ENCODE peak calls at places on chromosomes 4 and X, in four cellular contexts. Z is body of pancreas, E is Peyer's patch, C is upper lobe of left lung. T is an unnamed sample.

GRCh38 chr4:25862411-25863346 is at the start of gene SEL1L3:
- DNase-seq in E (peak), C (peak), Z (peak), T (no peak)

GRCh38 chr4:142550955-142551354 is 295.1 kb downstream of the INPP4B start:
- DNase-seq in C (no peak), Z (no peak), E (no peak), T (no peak)

GRCh38 chr4:2298548-2298991 is 36.7 kb upstream of the MXD4 start:
- DNase-seq in C (peak), Z (no peak), E (no peak), T (peak)

GRCh38 chrX:72046447-72046846 is 85.3 kb downstream of the RTL5 start:
- DNase-seq in C (no peak), E (no peak), Z (no peak), T (no peak)

GRCh38 chrX:1417921-1418875 is 26.3 kb upstream of the SLC25A6 start:
- DNase-seq in C (no peak), Z (no peak), E (no peak), T (no peak)

GRCh38 chr4:190016369-190017289 is 10.4 kb downstream of the FRG2 start:
- DNase-seq in E (no peak), C (peak), Z (no peak), T (no peak)

GRCh38 chr4:6695660-6696581 is 2.2 kb downstream of the S100P start:
- DNase-seq in E (peak), C (no peak), Z (peak), T (no peak)

GRCh38 chr4:13322681-13323101 is 161.4 kb downstream of the RAB28 start:
- DNase-seq in C (no peak), Z (no peak), E (no peak), T (no peak)

GRCh38 chrX:45479835-45480422 is 279.3 kb upstream of the DIPK2B start:
- DNase-seq in E (no peak), C (no peak), Z (no peak), T (no peak)

GRCh38 chr4:142556048-142556447 is 290.1 kb downstream of the INPP4B start:
- DNase-seq in Z (no peak), E (no peak), C (no peak), T (no peak)

GRCh38 chr4:90127706-90128345 is 632 bp downstream of the CCSER1 start:
- DNase-seq in Z (peak), C (peak), E (no peak), T (no peak)

GRCh38 chr4:30295652-30296051 is 424.5 kb upstream of the PCDH7 start:
- DNase-seq in C (peak), Z (no peak), E (no peak), T (no peak)

GRCh38 chr4:71639380-71639779 is 144.5 kb downstream of the GC start:
- DNase-seq in E (no peak), C (no peak), Z (no peak), T (no peak)

GRCh38 chr4:1518997-1519700 is 112.9 kb upstream of the NKX1-1 start:
- DNase-seq in E (no peak), Z (no peak), C (peak), T (no peak)

GRCh38 chrX:2584216-2584615 is 83.4 kb upstream of the DHRSX start:
- DNase-seq in E (no peak), Z (no peak), C (peak), T (no peak)

GRCh38 chr4:11650801-11651596 is 222.3 kb upstream of the HS3ST1 start:
- DNase-seq in C (no peak), E (no peak), Z (peak), T (no peak)

GRCh38 chr4:56757821-56758400 is 63.6 kb downstream of the SPINK2 start:
- DNase-seq in E (peak), Z (peak), C (no peak), T (no peak)

GRCh38 chr4:80138556-80139538 is 58.5 kb upstream of the PRDM8 start:
- DNase-seq in E (peak), Z (no peak), C (no peak), T (no peak)

GRCh38 chr4:160319868-160320260 is 1217.0 kb downstream of the RAPGEF2 start:
- DNase-seq in C (no peak), Z (no peak), E (no peak), T (no peak)

GRCh38 chrX:45621356-45622041 is 420.8 kb upstream of the DIPK2B start:
- DNase-seq in E (no peak), C (no peak), Z (no peak), T (no peak)

GRCh38 chr4:55758570-55758969 is 61.0 kb upstream of the EXOC1L start:
- DNase-seq in E (no peak), C (no peak), Z (peak), T (no peak)

GRCh38 chr4:38691251-38692008 is 27.4 kb downstream of the KLF3 start:
- DNase-seq in E (no peak), Z (no peak), C (no peak), T (no peak)

GRCh38 chr4:88098993-88099752 is 59.3 kb downstream of the ABCG2 start:
- DNase-seq in Z (no peak), E (no peak), C (no peak), T (no peak)

GRCh38 chr4:151940290-151940689 is 179.5 kb upstream of the GATB start:
- DNase-seq in C (no peak), Z (no peak), E (no peak), T (no peak)

GRCh38 chr4:184884863-184885262 is 59.1 kb upstream of the ACSL1 start:
- DNase-seq in E (no peak), C (no peak), Z (no peak), T (no peak)

DNA sequence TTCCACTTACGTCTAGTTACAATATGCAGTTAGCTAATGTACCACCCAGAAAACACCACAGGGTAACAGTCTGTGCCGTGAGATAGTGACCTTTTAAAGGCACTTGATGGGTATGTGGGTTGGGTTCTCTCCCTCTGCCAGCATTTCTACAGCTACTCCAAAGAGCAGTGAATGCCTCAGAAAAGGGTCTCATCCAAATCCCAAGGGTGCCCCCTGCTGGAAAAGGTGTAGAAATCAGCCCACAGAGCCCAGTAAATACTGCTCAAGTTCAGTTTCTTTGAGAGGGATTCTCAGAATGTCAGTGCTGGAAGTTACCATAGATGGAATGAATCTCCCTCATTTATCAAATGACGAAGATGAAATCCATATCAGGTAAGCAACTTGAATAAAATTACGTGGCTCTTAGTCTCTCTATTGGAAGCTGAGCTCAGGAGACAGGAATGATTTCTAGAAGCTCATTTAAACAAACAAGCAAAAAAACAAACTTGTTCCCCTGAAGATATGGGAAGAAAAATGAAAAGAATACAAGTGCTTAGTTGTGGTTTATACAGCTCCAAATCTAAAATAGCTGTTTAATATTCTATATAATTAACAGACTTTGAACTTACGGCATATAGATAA is 9.5 kb downstream of the RNF175 start:
- DNase-seq in Z (peak), C (no peak), E (peak), T (peak)
- TF ChIP-seq CTCF in Z (peak), C (peak), E (peak), T (no peak)

DNA sequence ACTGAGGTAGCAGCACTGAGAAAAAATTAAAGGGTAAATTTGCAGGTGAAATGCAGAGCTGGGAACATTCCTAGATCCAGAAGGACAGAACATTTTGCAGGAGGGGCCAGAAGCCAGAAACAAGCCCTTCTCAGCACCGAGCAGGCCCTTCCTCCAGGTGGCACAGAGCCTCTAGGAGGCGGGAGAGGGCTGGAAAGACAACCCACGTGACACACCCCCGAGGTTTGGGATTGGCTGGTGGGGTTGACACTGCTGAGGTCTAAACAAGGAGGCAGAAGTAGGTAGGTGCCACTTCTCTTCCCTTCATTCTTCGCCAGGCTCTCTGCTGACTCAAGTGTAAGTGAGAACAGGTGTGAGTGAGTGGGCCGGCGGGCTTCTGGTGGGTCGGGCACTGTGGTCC is at the start of gene PAGE4:
- DNase-seq in E (no peak), C (no peak), Z (no peak), T (no peak)
- TF ChIP-seq POLR2A in E (no peak), C (no peak), Z (no peak), T (no peak)

GRCh38 chr4:147163311-147163710 is 217.6 kb upstream of the TTC29 start:
- DNase-seq in E (no peak), C (no peak), Z (no peak), T (no peak)

GRCh38 chr4:147160908-147161513 is 215.3 kb upstream of the TTC29 start:
- DNase-seq in C (no peak), E (no peak), Z (peak), T (no peak)

GRCh38 chr4:147157860-147158701 is 212.4 kb upstream of the TTC29 start:
- DNase-seq in Z (no peak), E (no peak), C (peak), T (no peak)
- TF ChIP-seq CTCF in Z (no peak), E (no peak), C (no peak), T (no peak)

DNA sequence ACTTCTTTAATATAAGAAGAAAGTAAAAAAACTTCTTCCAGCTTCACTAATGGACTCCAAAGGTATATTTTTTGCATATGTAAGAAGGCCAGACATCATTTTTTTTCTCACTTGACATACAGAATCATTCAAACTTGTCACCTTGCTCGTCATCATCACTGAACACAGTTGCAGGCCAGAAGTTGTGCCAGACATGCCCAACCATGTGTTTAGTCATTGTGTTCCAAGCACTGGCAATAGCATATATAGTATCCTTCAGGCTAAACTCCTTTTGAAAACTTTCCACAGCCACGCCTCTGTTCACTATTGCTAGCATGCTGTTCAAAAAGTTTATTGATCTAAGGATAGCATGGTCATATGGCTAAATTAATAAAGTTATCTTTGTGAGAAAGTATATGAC is 83.3 kb downstream of the CHIC2 start:
- DNase-seq in E (no peak), C (no peak), Z (no peak), T (no peak)
- TF ChIP-seq POLR2A in E (no peak), C (no peak), Z (no peak), T (no peak)

DNA sequence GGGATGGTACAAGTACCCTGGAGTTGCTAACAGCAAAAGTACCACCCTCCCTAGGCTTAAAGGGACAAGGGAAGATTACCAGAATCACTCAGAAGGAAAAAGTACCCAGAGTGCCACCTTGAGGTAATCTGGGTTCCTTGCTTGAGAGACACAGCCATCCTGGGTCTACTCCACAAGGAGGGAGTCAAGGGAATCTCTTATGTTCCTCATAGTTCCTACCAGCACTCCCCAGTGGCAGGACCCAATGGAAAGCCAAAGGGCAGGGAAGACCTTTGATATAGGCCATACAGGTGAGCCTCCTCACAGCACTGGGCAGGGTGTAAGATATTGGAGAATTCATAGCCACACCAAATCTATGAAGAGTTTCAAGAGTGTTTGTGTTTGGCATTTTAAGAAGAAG is 5.7 kb downstream of the IL2 start:
- DNase-seq in Z (no peak), C (no peak), E (no peak), T (no peak)
- TF ChIP-seq CTCF in Z (no peak), C (no peak), E (no peak), T (no peak)